ENCODE peak calls at places on chromosomes 11 and 22, in seven cellular contexts. A is naive thymus-derived CD4-positive, alpha-beta T cell; G is tibial nerve; E is CD4-positive, CD25-positive, alpha-beta regulatory T cell; T is uterus; S is breast epithelium; V is neuronal stem cell. O is an unnamed sample.

GRCh38 chr11:75267171-75267970 is 26.8 kb downstream of the TPBGL start:
- DNase-seq in T (peak), E (no peak), V (no peak), G (no peak), A (no peak), S (no peak), O (peak)

GRCh38 chr11:103532133-103532788 is 423.0 kb downstream of the DYNC2H1 start:
- DNase-seq in S (no peak), A (no peak), G (no peak), T (no peak), V (no peak), E (no peak), O (no peak)

GRCh38 chr11:100629671-100630070 is 57.4 kb upstream of the ARHGAP42 start:
- DNase-seq in G (no peak), S (no peak), T (no peak), V (no peak), E (no peak), A (no peak), O (no peak)

GRCh38 chr22:46752286-46752685 is 10.2 kb upstream of the TBC1D22A start:
- DNase-seq in E (no peak), V (no peak), A (no peak), G (no peak), S (no peak), T (no peak), O (peak)

GRCh38 chr11:65554842-65555395 is 3.2 kb downstream of the LTBP3 start:
- DNase-seq in A (no peak), E (no peak), T (no peak), G (no peak), S (no peak), V (no peak), O (no peak)

GRCh38 chr22:23222875-23223565 is 42.7 kb downstream of the BCR start:
- DNase-seq in G (no peak), E (no peak), T (no peak), V (no peak), A (no peak), S (no peak), O (no peak)

GRCh38 chr11:129190087-129190486 is 2.0 kb downstream of the ARHGAP32 start:
- DNase-seq in V (no peak), A (no peak), S (no peak), G (no peak), T (no peak), E (no peak), O (no peak)

GRCh38 chr11:62552931-62553838 is 6.6 kb upstream of the AHNAK start:
- DNase-seq in T (peak), S (peak), E (peak), V (no peak), G (peak), A (peak), O (peak)

GRCh38 chr22:45972091-45972867 is 4.7 kb downstream of the WNT7B start:
- DNase-seq in S (no peak), G (no peak), T (no peak), V (no peak), A (no peak), E (no peak), O (no peak)

GRCh38 chr11:20353829-20354434 is 9.6 kb upstream of the HTATIP2 start:
- DNase-seq in V (no peak), E (no peak), G (peak), A (peak), S (no peak), T (no peak), O (no peak)

GRCh38 chr11:44711772-44712608 is 14.8 kb upstream of the TSPAN18 start:
- DNase-seq in S (no peak), E (no peak), V (no peak), G (no peak), A (no peak), T (no peak), O (no peak)

GRCh38 chr11:129374081-129374992 is 1.3 kb upstream of the BARX2 start:
- DNase-seq in G (no peak), S (no peak), T (no peak), V (peak), A (no peak), E (no peak), O (no peak)

GRCh38 chr22:17576475-17576874 is 13.2 kb downstream of the SLC25A18 start:
- DNase-seq in E (no peak), T (no peak), G (no peak), S (peak), A (no peak), V (no peak), O (no peak)

GRCh38 chr11:126345759-126346585 is 9.5 kb upstream of the ST3GAL4 start:
- DNase-seq in V (no peak), S (no peak), E (no peak), T (peak), A (no peak), G (no peak), O (no peak)

GRCh38 chr11:128498846-128499245 is 88.5 kb downstream of the ETS1 start:
- DNase-seq in E (no peak), A (no peak), T (no peak), V (no peak), G (no peak), S (no peak), O (no peak)

GRCh38 chr11:132987936-132988335 is 544.4 kb downstream of the OPCML start:
- DNase-seq in G (no peak), T (no peak), V (no peak), S (no peak), A (no peak), E (no peak), O (no peak)

GRCh38 chr11:36487619-36488018 is 22.5 kb downstream of the TRAF6 start:
- DNase-seq in G (no peak), T (no peak), V (no peak), S (no peak), A (no peak), E (no peak), O (no peak)

GRCh38 chr11:3089236-3090061 is 32.2 kb upstream of the CARS1 start:
- DNase-seq in T (no peak), S (no peak), A (no peak), E (no peak), G (no peak), V (no peak), O (no peak)

GRCh38 chr22:30021881-30022619 is 58.2 kb upstream of the HORMAD2 start:
- DNase-seq in A (no peak), S (no peak), E (no peak), T (no peak), G (no peak), V (no peak), O (no peak)

GRCh38 chr11:7617032-7617431 is 56.3 kb downstream of the CYB5R2 start:
- DNase-seq in G (no peak), T (no peak), E (no peak), S (no peak), V (no peak), A (no peak), O (no peak)

GRCh38 chr22:39617342-39617741 is 46.8 kb downstream of the CACNA1I start:
- DNase-seq in T (no peak), S (no peak), V (no peak), E (no peak), G (no peak), A (no peak), O (no peak)

GRCh38 chr11:48109046-48109666 is 107.5 kb upstream of the OR4B1 start:
- DNase-seq in S (no peak), G (no peak), E (no peak), A (peak), T (no peak), V (no peak), O (no peak)

GRCh38 chr11:100759106-100759505 is 72.0 kb downstream of the ARHGAP42 start:
- DNase-seq in V (no peak), A (no peak), E (no peak), T (no peak), S (no peak), G (no peak), O (no peak)

GRCh38 chr11:19800162-19800561 is 87.5 kb downstream of the NAV2 start:
- DNase-seq in S (no peak), T (no peak), E (no peak), V (no peak), A (no peak), G (no peak), O (no peak)

GRCh38 chr11:41056892-41057569 is 402.4 kb downstream of the LRRC4C start:
- DNase-seq in T (no peak), A (no peak), G (no peak), S (no peak), E (no peak), V (no peak), O (no peak)

GRCh38 chr22:40733919-40734318 is 54.6 kb downstream of the MCHR1 start:
- DNase-seq in G (no peak), V (no peak), A (no peak), S (no peak), E (no peak), T (no peak), O (no peak)

GRCh38 chr22:40728731-40729189 is 49.5 kb downstream of the MCHR1 start:
- DNase-seq in E (peak), T (no peak), V (no peak), A (peak), S (no peak), G (no peak), O (no peak)

GRCh38 chr22:40727607-40728325 is 48.5 kb downstream of the MCHR1 start:
- DNase-seq in T (no peak), G (no peak), S (no peak), V (no peak), E (no peak), A (no peak), O (no peak)

GRCh38 chr22:40732996-40733292 is 53.7 kb downstream of the MCHR1 start:
- DNase-seq in E (no peak), A (no peak), G (no peak), S (no peak), V (no peak), T (no peak), O (no peak)

DNA sequence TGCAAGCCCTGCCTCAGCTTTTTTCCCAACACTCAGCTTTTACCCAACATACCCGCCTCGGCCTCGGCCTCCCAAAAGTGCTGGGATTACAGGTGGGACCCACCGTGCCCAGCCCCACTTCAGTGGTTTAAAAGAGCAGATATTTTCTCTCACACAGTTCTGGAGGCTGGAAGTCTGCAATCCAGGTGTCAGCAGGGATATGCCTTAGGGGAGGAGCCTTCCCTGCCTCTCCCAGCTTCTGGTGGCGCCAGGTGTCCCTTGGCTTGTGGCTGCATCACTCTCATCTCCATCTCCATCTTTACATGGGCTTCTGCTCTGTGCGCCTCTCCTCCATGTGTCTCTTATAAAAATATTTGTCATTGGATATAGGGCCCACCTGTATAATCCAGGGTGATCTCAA is 50.0 kb downstream of the MCHR1 start:
- DNase-seq in G (no peak), S (no peak), E (no peak), V (no peak), A (no peak), T (no peak), O (no peak)
- H3K4me3 ChIP-seq in G (no peak), S (no peak), E (no peak), V (no peak), A (no peak), T (no peak), O (no peak)

GRCh38 chr11:120904116-120904515 is 119.8 kb upstream of the TBCEL start:
- DNase-seq in G (no peak), A (no peak), V (no peak), T (no peak), E (no peak), S (no peak), O (no peak)
- H3K4me3 ChIP-seq in G (no peak), A (no peak), V (no peak), T (no peak), E (no peak), S (no peak), O (no peak)

GRCh38 chr11:1574256-1575242 is 2.5 kb upstream of the DUSP8 start:
- DNase-seq in T (peak), E (peak), S (peak), G (no peak), A (peak), V (no peak), O (no peak)
- H3K4me3 ChIP-seq in T (no peak), E (peak), S (peak), G (peak), A (peak), V (no peak), O (peak)

DNA sequence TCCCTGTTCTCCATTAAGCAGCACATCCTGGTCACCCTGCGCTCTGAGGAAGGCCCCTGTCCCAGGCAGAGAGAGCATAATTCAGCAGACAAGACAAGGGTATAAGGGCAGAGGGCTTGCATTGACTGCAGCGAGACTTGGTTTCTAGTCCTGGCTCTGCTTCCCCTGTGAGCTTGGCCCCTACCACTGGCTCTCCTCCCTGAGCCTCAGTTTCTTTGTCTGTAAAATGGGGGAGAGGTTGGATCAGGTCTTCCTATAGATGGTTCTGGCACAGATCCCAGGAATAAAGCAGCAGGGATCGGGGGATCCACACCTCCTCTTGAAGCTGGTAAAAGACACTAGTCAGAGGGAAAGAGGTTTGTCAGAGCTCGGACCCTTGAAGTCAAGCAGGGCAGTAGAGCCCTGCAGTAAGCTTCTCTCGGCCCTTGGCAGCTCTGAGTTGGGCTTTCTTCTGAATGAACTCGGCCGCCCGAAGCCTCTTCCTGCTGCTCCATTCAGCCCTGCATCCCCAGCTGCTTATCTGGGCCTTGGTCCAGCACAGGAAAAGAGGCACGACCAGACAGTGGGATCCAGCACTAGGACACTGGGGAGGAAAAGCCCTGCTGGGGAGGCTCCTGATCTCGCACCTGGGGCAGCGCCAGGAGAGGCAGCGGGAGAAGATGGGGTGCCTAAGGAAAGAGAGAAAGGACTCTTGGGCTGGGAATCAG is 2.1 kb downstream of the CREB3L1 start:
- DNase-seq in S (no peak), V (no peak), G (no peak), A (no peak), E (no peak), T (peak), O (no peak)
- H3K4me3 ChIP-seq in S (peak), V (no peak), G (peak), A (no peak), E (no peak), T (no peak), O (peak)

GRCh38 chr11:8717876-8718753 is 35.5 kb downstream of the RPL27A start:
- DNase-seq in E (no peak), A (no peak), S (peak), V (no peak), G (no peak), T (peak), O (no peak)
- H3K4me3 ChIP-seq in E (no peak), A (no peak), S (no peak), V (no peak), G (no peak), T (no peak), O (no peak)

DNA sequence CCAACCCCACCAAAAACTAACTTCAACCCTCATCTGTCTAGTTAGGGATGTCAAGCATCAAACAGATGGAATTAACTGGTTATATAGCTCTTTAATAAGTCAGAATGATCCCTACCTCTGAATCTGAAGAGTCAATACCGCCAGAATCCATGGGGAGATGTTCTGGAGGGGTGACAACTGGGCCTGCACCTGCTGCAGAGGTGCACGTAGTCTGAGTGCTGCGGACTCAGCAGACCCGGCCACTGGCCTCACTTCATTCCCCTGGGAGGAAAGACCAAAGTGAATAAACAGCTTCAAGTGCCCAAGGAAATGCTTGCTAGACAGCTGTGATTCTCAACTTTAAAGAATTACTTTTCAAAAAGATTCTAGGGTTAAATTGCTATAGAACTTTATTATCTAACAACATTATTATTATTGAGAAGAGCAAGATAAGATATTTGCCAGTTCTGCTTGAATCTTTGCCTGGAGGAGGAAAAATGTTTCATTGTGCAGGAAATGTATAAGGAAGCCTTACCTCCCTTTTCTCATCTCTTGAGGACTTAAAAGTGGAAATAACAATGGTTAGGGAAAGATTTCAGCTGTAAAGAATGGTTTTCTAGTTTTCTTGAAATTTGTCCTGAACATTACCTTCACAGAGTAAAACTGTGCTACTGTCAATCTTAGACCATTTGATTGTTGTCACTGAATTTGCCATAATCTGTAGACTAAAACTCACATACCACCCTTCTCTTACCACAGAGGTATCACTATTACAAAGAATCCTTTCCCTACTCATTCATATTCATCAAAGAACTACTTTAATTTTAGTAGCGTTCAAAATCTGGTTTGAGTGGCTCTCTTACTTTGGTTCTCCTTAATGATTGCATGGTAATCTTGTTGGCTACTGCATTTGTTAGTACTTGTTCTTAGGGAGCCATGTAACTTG is 4.2 kb downstream of the XBP1 start:
- DNase-seq in A (no peak), T (no peak), E (no peak), V (no peak), G (no peak), S (no peak), O (no peak)
- H3K4me3 ChIP-seq in A (no peak), T (no peak), E (no peak), V (no peak), G (no peak), S (peak), O (peak)

GRCh38 chr22:31662668-31663037 is 638 bp upstream of the PISD start:
- DNase-seq in V (no peak), A (no peak), T (no peak), S (no peak), E (no peak), G (no peak), O (no peak)
- H3K4me3 ChIP-seq in V (peak), A (peak), T (peak), S (peak), E (peak), G (peak), O (peak)

GRCh38 chr11:106603971-106604370 is 414.3 kb downstream of the GUCY1A2 start:
- DNase-seq in S (no peak), G (no peak), T (peak), V (no peak), E (no peak), A (no peak), O (no peak)
- H3K4me3 ChIP-seq in S (no peak), G (no peak), T (no peak), V (no peak), E (no peak), A (no peak), O (no peak)

GRCh38 chr11:63869686-63870085 is 30.8 kb downstream of the MARK2 start:
- DNase-seq in A (peak), T (no peak), S (no peak), V (no peak), G (no peak), E (peak), O (no peak)

GRCh38 chr11:63868399-63869064 is 29.6 kb downstream of the MARK2 start:
- DNase-seq in G (no peak), S (no peak), A (no peak), T (no peak), E (no peak), V (no peak), O (no peak)

GRCh38 chr11:63870351-63871197 is 31.7 kb downstream of the MARK2 start:
- DNase-seq in A (no peak), G (no peak), T (no peak), V (no peak), E (no peak), S (no peak), O (no peak)

GRCh38 chr11:63867511-63867910 is 28.6 kb downstream of the MARK2 start:
- DNase-seq in V (no peak), G (no peak), A (no peak), S (no peak), E (no peak), T (no peak), O (no peak)

DNA sequence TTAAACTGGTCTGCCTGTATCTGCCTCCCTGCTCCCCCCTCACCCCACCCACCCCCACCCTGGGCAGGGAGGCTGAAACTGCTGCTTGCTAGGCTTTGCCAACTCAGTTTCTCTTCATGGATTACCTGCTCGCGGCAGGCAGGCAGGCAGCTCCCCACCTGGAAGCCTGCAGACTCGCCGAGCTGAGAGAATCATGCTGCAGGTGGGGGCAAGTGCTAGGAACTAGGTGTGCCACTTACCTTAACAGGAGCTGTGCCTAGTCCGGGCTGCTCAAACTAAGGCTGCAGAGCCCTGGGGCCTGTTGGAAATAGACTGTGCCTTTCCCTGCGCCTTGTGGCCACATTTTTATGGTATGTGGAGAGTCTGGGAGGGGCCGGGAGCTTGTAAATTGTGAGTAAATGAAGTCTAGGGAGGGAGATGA is 30.3 kb downstream of the MARK2 start:
- DNase-seq in E (no peak), S (no peak), A (no peak), T (no peak), V (no peak), G (no peak), O (no peak)
- H3K4me3 ChIP-seq in E (peak), S (no peak), A (peak), T (no peak), V (no peak), G (no peak), O (no peak)

GRCh38 chr22:31250740-31251330 is 38.7 kb downstream of the LIMK2 start:
- DNase-seq in E (no peak), G (no peak), T (no peak), V (no peak), A (no peak), S (peak), O (no peak)

GRCh38 chr22:31247726-31248125 is 35.6 kb downstream of the LIMK2 start:
- DNase-seq in T (no peak), S (no peak), E (no peak), G (no peak), V (no peak), A (no peak), O (no peak)

GRCh38 chr22:31246687-31247086 is 34.6 kb downstream of the LIMK2 start:
- DNase-seq in E (no peak), T (no peak), S (no peak), A (no peak), G (no peak), V (no peak), O (no peak)

GRCh38 chr22:31248138-31248745 is 36.1 kb downstream of the LIMK2 start:
- DNase-seq in V (peak), E (peak), G (peak), T (peak), A (peak), S (peak), O (peak)

GRCh38 chr22:31248965-31249940 is 37.2 kb downstream of the LIMK2 start:
- DNase-seq in T (no peak), G (no peak), E (no peak), V (no peak), S (peak), A (no peak), O (peak)
- H3K4me3 ChIP-seq in T (peak), G (peak), E (peak), V (peak), S (peak), A (no peak), O (peak)